ENCODE peak calls at places on chromosomes 2 and 18, in seven cellular contexts. E is midbrain, U is uterus, X is sigmoid colon, A is kidney, K is adipocyte, C is Panc1. S is an unnamed sample.

GRCh38 chr2:9770308-9771100 is 72.8 kb upstream of the TAF1B start:
- DNase-seq in E (peak; percentile 73), U (peak; percentile 66), X (peak; percentile 86), A (no peak), K (peak; percentile 78), C (peak; percentile 30), S (peak; percentile 77)

GRCh38 chr2:110854355-110855081 is 122.1 kb downstream of the ACOXL start:
- DNase-seq in E (no peak), U (no peak), X (no peak), A (no peak), K (no peak), C (no peak), S (peak; percentile 30)

GRCh38 chr2:29165362-29166236 is 50.4 kb downstream of the CLIP4 start:
- DNase-seq in E (no peak), U (no peak), X (no peak), A (no peak), K (peak; percentile 84), C (peak; percentile 15), S (no peak)

GRCh38 chr2:2464095-2464494 is 133.0 kb upstream of the MYT1L start:
- DNase-seq in E (no peak), U (no peak), X (peak; percentile 71), A (no peak), K (no peak), C (no peak), S (no peak)

GRCh38 chr2:234459401-234460009 is 37.4 kb downstream of the ARL4C start:
- DNase-seq in E (no peak), U (no peak), X (no peak), A (no peak), K (no peak), C (no peak), S (no peak)

GRCh38 chr2:172572981-172573380 is 17.1 kb downstream of the PDK1 start:
- DNase-seq in E (no peak), U (no peak), X (no peak), A (no peak), K (no peak), C (no peak), S (no peak)

GRCh38 chr2:230939066-230939591 is 14.1 kb upstream of the GPR55 start:
- DNase-seq in E (no peak), U (no peak), X (no peak), A (no peak), K (no peak), C (no peak), S (no peak)

GRCh38 chr2:72788756-72789155 is 37.1 kb downstream of the EXOC6B start:
- DNase-seq in E (no peak), U (no peak), X (no peak), A (no peak), K (peak; percentile 76), C (no peak), S (no peak)

GRCh38 chr18:54284535-54284934 is 15.2 kb downstream of the POLI start:
- DNase-seq in E (no peak), U (no peak), X (no peak), A (no peak), K (no peak), C (no peak), S (no peak)

GRCh38 chr2:96098900-96099590 is 17.3 kb downstream of the ADRA2B start:
- DNase-seq in E (no peak), U (peak; percentile 32), X (peak; percentile 68), A (peak; percentile 82), K (no peak), C (no peak), S (peak; percentile 38)

GRCh38 chr2:12032975-12033374 is 286.5 kb downstream of the LPIN1 start:
- DNase-seq in E (no peak), U (no peak), X (no peak), A (no peak), K (peak; percentile 29), C (no peak), S (no peak)

GRCh38 chr2:45554073-45554742 is 56.9 kb downstream of the SRBD1 start:
- DNase-seq in E (no peak), U (no peak), X (no peak), A (no peak), K (peak; percentile 46), C (no peak), S (no peak)

GRCh38 chr2:4588606-4589005 is 885.2 kb downstream of the DCDC2C start:
- DNase-seq in E (no peak), U (no peak), X (no peak), A (no peak), K (no peak), C (no peak), S (no peak)

GRCh38 chr18:76213996-76214395 is 281.0 kb downstream of the ZNF516 start:
- DNase-seq in E (no peak), U (no peak), X (no peak), A (no peak), K (no peak), C (no peak), S (no peak)

GRCh38 chr2:75466708-75467311 is 93.9 kb downstream of the EVA1A start:
- DNase-seq in E (no peak), U (no peak), X (no peak), A (no peak), K (peak; percentile 49), C (no peak), S (no peak)

GRCh38 chr2:65553504-65554074 is 121.2 kb upstream of the SPRED2 start:
- DNase-seq in E (no peak), U (no peak), X (no peak), A (no peak), K (no peak), C (no peak), S (no peak)

GRCh38 chr2:120470717-120471060 is 124.8 kb downstream of the INHBB start:
- DNase-seq in E (no peak), U (no peak), X (peak; percentile 60), A (no peak), K (no peak), C (no peak), S (no peak)

GRCh38 chr18:42275949-42276730 is 321.1 kb downstream of the PIK3C3 start:
- DNase-seq in E (no peak), U (no peak), X (no peak), A (no peak), K (no peak), C (no peak), S (no peak)

GRCh38 chr2:234291765-234292204 is 205.1 kb downstream of the ARL4C start:
- DNase-seq in E (no peak), U (no peak), X (no peak), A (peak; percentile 74), K (peak; percentile 51), C (no peak), S (no peak)

GRCh38 chr18:51427012-51427411 is 229.5 kb upstream of the MEX3C start:
- DNase-seq in E (no peak), U (no peak), X (no peak), A (no peak), K (no peak), C (no peak), S (no peak)

GRCh38 chr2:241689306-241689705 is 2.7 kb upstream of the DTYMK start:
- DNase-seq in E (no peak), U (no peak), X (no peak), A (no peak), K (no peak), C (no peak), S (no peak)

GRCh38 chr18:77899972-77900754 is 650.5 kb downstream of the GALR1 start:
- DNase-seq in E (peak; percentile 4), U (peak; percentile 22), X (no peak), A (no peak), K (peak; percentile 15), C (peak; percentile 7), S (no peak)

GRCh38 chr2:112841399-112842044 is 4.9 kb upstream of the IL1B start:
- DNase-seq in E (peak; percentile 7), U (no peak), X (no peak), A (no peak), K (no peak), C (no peak), S (no peak)

GRCh38 chr2:129233751-129234406 is 745.6 kb upstream of the RAB6C start:
- DNase-seq in E (peak; percentile 4), U (no peak), X (no peak), A (no peak), K (no peak), C (no peak), S (no peak)

GRCh38 chr2:100321881-100322820 is at the start of gene LONRF2:
- DNase-seq in E (peak; percentile 34), U (peak; percentile 75), X (no peak), A (peak; percentile 82), K (peak; percentile 75), C (no peak), S (peak; percentile 63)